ENCODE peak calls at places on chromosome 19, in ten cellular contexts. R, O, A, H, E, L, M, U, Q and N are unnamed samples.

GRCh38 chr19:42198676-42199439 is 18.6 kb downstream of the DEDD2 start:
- DNase-seq in R (no peak), O (no peak), A (no peak), H (no peak), E (no peak), L (no peak), M (peak; percentile 86), U (peak; percentile 36), Q (no peak), N (no peak)

GRCh38 chr19:54160182-54160811 is 776 bp upstream of the LENG1 start:
- DNase-seq in R (peak; percentile 58), O (no peak), A (no peak), H (no peak), E (no peak), L (no peak), M (peak; percentile 53), U (no peak), Q (peak; percentile 30), N (no peak)

GRCh38 chr19:10636304-10636972 is 11.1 kb downstream of the SLC44A2 start:
- DNase-seq in R (no peak), O (no peak), A (no peak), H (no peak), E (no peak), L (no peak), M (no peak), U (no peak), Q (no peak), N (no peak)

GRCh38 chr19:50173144-50173543 is 10.1 kb upstream of the IZUMO2 start:
- DNase-seq in R (no peak), O (no peak), A (no peak), H (no peak), E (no peak), L (no peak), M (peak; percentile 78), U (peak; percentile 52), Q (no peak), N (peak; percentile 58)

GRCh38 chr19:39759457-39760184 is 19.0 kb upstream of the LEUTX start:
- DNase-seq in R (no peak), O (no peak), A (no peak), H (no peak), E (no peak), L (no peak), M (no peak), U (no peak), Q (no peak), N (no peak)

GRCh38 chr19:48878219-48879024 is 6.2 kb downstream of the PPP1R15A start:
- DNase-seq in R (no peak), O (no peak), A (no peak), H (no peak), E (no peak), L (no peak), M (no peak), U (no peak), Q (peak; percentile 97), N (no peak)

GRCh38 chr19:405138-405965 is 3.6 kb downstream of the C2CD4C start:
- DNase-seq in R (no peak), O (no peak), A (no peak), H (no peak), E (no peak), L (no peak), M (no peak), U (peak; percentile 36), Q (no peak), N (no peak)

GRCh38 chr19:45638930-45639729 is at the start of gene EML2:
- DNase-seq in R (peak; percentile 83), O (peak; percentile 69), A (peak; percentile 48), H (no peak), E (peak; percentile 52), L (no peak), M (peak; percentile 89), U (peak; percentile 20), Q (peak; percentile 40), N (peak; percentile 62)

GRCh38 chr19:13060233-13060963 is 42.3 kb downstream of the LYL1 start:
- DNase-seq in R (peak; percentile 69), O (peak; percentile 69), A (no peak), H (no peak), E (peak; percentile 70), L (no peak), M (no peak), U (peak; percentile 67), Q (peak; percentile 58), N (peak; percentile 71)

GRCh38 chr19:41694831-41695635 is 7.0 kb upstream of the CEACAM7 start:
- DNase-seq in R (no peak), O (no peak), A (no peak), H (no peak), E (no peak), L (no peak), M (no peak), U (no peak), Q (no peak), N (peak; percentile 20)

GRCh38 chr19:6078068-6078467 is 32.2 kb downstream of the RFX2 start:
- DNase-seq in R (no peak), O (no peak), A (no peak), H (no peak), E (no peak), L (no peak), M (no peak), U (no peak), Q (no peak), N (no peak)

GRCh38 chr19:54069482-54069881 is 5.8 kb upstream of the VSTM1 start:
- DNase-seq in R (no peak), O (no peak), A (no peak), H (no peak), E (no peak), L (no peak), M (no peak), U (no peak), Q (no peak), N (no peak)

GRCh38 chr19:35342430-35342829 is 5.3 kb upstream of the FFAR1 start:
- DNase-seq in R (no peak), O (no peak), A (no peak), H (no peak), E (no peak), L (no peak), M (peak; percentile 53), U (no peak), Q (no peak), N (no peak)

GRCh38 chr19:54310543-54310942 is 2.4 kb downstream of the LILRA5 start:
- DNase-seq in R (no peak), O (no peak), A (no peak), H (no peak), E (no peak), L (no peak), M (no peak), U (no peak), Q (no peak), N (no peak)

GRCh38 chr19:3137139-3137538 is 1.3 kb downstream of the GNA15 start:
- DNase-seq in R (no peak), O (no peak), A (no peak), H (no peak), E (no peak), L (no peak), M (no peak), U (no peak), Q (peak; percentile 76), N (no peak)

GRCh38 chr19:51325161-51325979 is 13.9 kb downstream of the IGLON5 start:
- DNase-seq in R (no peak), O (no peak), A (peak; percentile 26), H (no peak), E (no peak), L (no peak), M (no peak), U (peak; percentile 46), Q (no peak), N (no peak)

GRCh38 chr19:35644987-35645679 is 3.0 kb upstream of the COX6B1 start:
- DNase-seq in R (peak; percentile 98), O (peak; percentile 71), A (peak; percentile 91), H (peak; percentile 87), E (no peak), L (no peak), M (peak; percentile 90), U (peak; percentile 85), Q (peak; percentile 70), N (peak; percentile 86)

GRCh38 chr19:55305491-55305890 is 19.6 kb downstream of the TMEM150B start:
- DNase-seq in R (peak; percentile 74), O (peak; percentile 38), A (peak; percentile 20), H (peak; percentile 41), E (peak; percentile 35), L (no peak), M (peak; percentile 70), U (peak; percentile 46), Q (peak; percentile 34), N (no peak)

GRCh38 chr19:6680141-6680540 is 10.2 kb upstream of the TNFSF14 start:
- DNase-seq in R (no peak), O (no peak), A (no peak), H (no peak), E (no peak), L (no peak), M (no peak), U (no peak), Q (no peak), N (no peak)

GRCh38 chr19:5091576-5092215 is 122.8 kb downstream of the KDM4B start:
- DNase-seq in R (no peak), O (no peak), A (no peak), H (no peak), E (no peak), L (no peak), M (no peak), U (no peak), Q (no peak), N (no peak)

GRCh38 chr19:51345076-51345620 is 3.2 kb upstream of the VSIG10L start:
- DNase-seq in R (no peak), O (no peak), A (no peak), H (no peak), E (no peak), L (no peak), M (no peak), U (no peak), Q (no peak), N (no peak)

GRCh38 chr19:54551293-54551692 is 22.3 kb upstream of the LILRA2 start:
- DNase-seq in R (no peak), O (no peak), A (no peak), H (no peak), E (no peak), L (no peak), M (no peak), U (no peak), Q (no peak), N (no peak)

GRCh38 chr19:3019211-3019854 is 9.7 kb downstream of the TLE2 start:
- DNase-seq in R (no peak), O (no peak), A (no peak), H (no peak), E (no peak), L (no peak), M (no peak), U (no peak), Q (no peak), N (no peak)

GRCh38 chr19:49761625-49762311 is 1.3 kb downstream of the TSKS start:
- DNase-seq in R (no peak), O (no peak), A (no peak), H (no peak), E (no peak), L (no peak), M (peak; percentile 82), U (no peak), Q (peak; percentile 81), N (no peak)

GRCh38 chr19:3471954-3472655 is 8.2 kb downstream of the SMIM24 start:
- DNase-seq in R (peak; percentile 70), O (peak; percentile 63), A (no peak), H (peak; percentile 51), E (peak; percentile 20), L (no peak), M (no peak), U (no peak), Q (peak; percentile 28), N (no peak)

GRCh38 chr19:41327499-41328156 is 17.7 kb downstream of the CCDC97 start:
- DNase-seq in R (no peak), O (no peak), A (peak; percentile 83), H (peak; percentile 81), E (no peak), L (no peak), M (no peak), U (peak; percentile 95), Q (peak; percentile 51), N (peak; percentile 87)

GRCh38 chr19:9857920-9858746 is 23.0 kb downstream of the PIN1 start:
- DNase-seq in R (no peak), O (no peak), A (no peak), H (no peak), E (no peak), L (no peak), M (no peak), U (no peak), Q (no peak), N (no peak)